ENCODE peak calls at places on chromosomes 13 and 19, in ten cellular contexts. U is mucosa of gallbladder; Z is heart left ventricle; T is GOT3; R is amygdala; N is dorsolateral prefrontal cortex; S is fibroblast of lung; O is myocyte; B is AG09309; F is stimulated activated CD8-positive, alpha-beta memory T cell treated with anti-CD3 and anti-CD28 coated beads, Interleukin-15, amount 100 ng/mL, for 24 hours. M is an unnamed sample.

GRCh38 chr13:19984430-19985218 is 26.1 kb downstream of the ZMYM2 start:
- DNase-seq in U (no peak), Z (no peak), T (no peak), R (no peak), N (no peak), S (peak), O (peak), B (peak), F (no peak), M (no peak)

GRCh38 chr19:8030906-8031305 is 21.7 kb upstream of the CCL25 start:
- DNase-seq in U (no peak), Z (no peak), T (no peak), R (no peak), N (no peak), S (no peak), O (no peak), B (no peak), F (no peak), M (no peak)

GRCh38 chr19:10855879-10856522 is 7.8 kb downstream of the C19orf38 start:
- DNase-seq in U (no peak), Z (no peak), T (no peak), R (no peak), N (no peak), S (no peak), O (no peak), B (no peak), F (no peak), M (no peak)

GRCh38 chr19:38266070-38266469 is 1.7 kb downstream of the SPINT2 start:
- DNase-seq in U (no peak), Z (no peak), T (no peak), R (no peak), N (no peak), S (no peak), O (no peak), B (no peak), F (no peak), M (no peak)

GRCh38 chr13:112784811-112785418 is 95.1 kb downstream of the ATP11A start:
- DNase-seq in U (no peak), Z (no peak), T (no peak), R (no peak), N (no peak), S (no peak), O (no peak), B (no peak), F (no peak), M (no peak)

GRCh38 chr13:49319555-49320350 is 72.0 kb downstream of the CDADC1 start:
- DNase-seq in U (no peak), Z (no peak), T (no peak), R (no peak), N (no peak), S (peak), O (peak), B (peak), F (no peak), M (no peak)

GRCh38 chr19:35484637-35485036 is 5.6 kb downstream of the KRTDAP start:
- DNase-seq in U (no peak), Z (no peak), T (no peak), R (no peak), N (no peak), S (no peak), O (no peak), B (no peak), F (no peak), M (no peak)

GRCh38 chr13:99992376-99992775 is 10.8 kb downstream of the ZIC2 start:
- DNase-seq in U (no peak), Z (no peak), T (no peak), R (no peak), N (no peak), S (no peak), O (no peak), B (no peak), F (no peak), M (no peak)

GRCh38 chr13:25046985-25047660 is 48.8 kb upstream of the PABPC3 start:
- DNase-seq in U (no peak), Z (no peak), T (no peak), R (peak), N (peak), S (peak), O (peak), B (no peak), F (no peak), M (peak)

GRCh38 chr13:74136089-74136658 is 2.0 kb upstream of the KLF12 start:
- DNase-seq in U (no peak), Z (peak), T (no peak), R (no peak), N (no peak), S (peak), O (peak), B (no peak), F (no peak), M (no peak)

GRCh38 chr19:48962029-48962848 is 2.9 kb upstream of the FTL start:
- DNase-seq in U (peak), Z (peak), T (no peak), R (no peak), N (no peak), S (no peak), O (no peak), B (no peak), F (no peak), M (no peak)

GRCh38 chr13:24381539-24382265 is 72.3 kb downstream of the C1QTNF9 start:
- DNase-seq in U (no peak), Z (no peak), T (peak), R (no peak), N (no peak), S (peak), O (peak), B (no peak), F (no peak), M (no peak)

GRCh38 chr13:108859202-108860012 is 230.0 kb downstream of the MYO16 start:
- DNase-seq in U (no peak), Z (no peak), T (no peak), R (no peak), N (no peak), S (peak), O (no peak), B (peak), F (no peak), M (no peak)

GRCh38 chr13:20686863-20687579 is 16.5 kb upstream of the IL17D start:
- DNase-seq in U (no peak), Z (no peak), T (no peak), R (no peak), N (no peak), S (peak), O (no peak), B (no peak), F (no peak), M (no peak)

GRCh38 chr19:12783849-12784393 is 7.4 kb upstream of the JUNB start:
- DNase-seq in U (peak), Z (peak), T (no peak), R (no peak), N (no peak), S (no peak), O (no peak), B (no peak), F (no peak), M (no peak)